ENCODE peak calls at places on chromosomes 2 and 18, in four cellular contexts. R, N, B and D are unnamed samples.

GRCh38 chr2:24304098-24304497 is 56.2 kb downstream of the ITSN2 start:
- DNase-seq in R (peak), N (no peak), B (no peak), D (peak)

GRCh38 chr18:79466591-79466990 is 70.9 kb downstream of the NFATC1 start:
- DNase-seq in R (no peak), N (no peak), B (no peak), D (no peak)

GRCh38 chr2:233251306-233252116 is at the start of gene ATG16L1:
- DNase-seq in R (peak), N (peak), B (peak), D (peak)

GRCh38 chr2:53202063-53202462 is 565.5 kb upstream of the CHAC2 start:
- DNase-seq in R (peak), N (no peak), B (peak), D (peak)

GRCh38 chr2:127024769-127025356 is 82.1 kb downstream of the BIN1 start:
- DNase-seq in R (no peak), N (peak), B (no peak), D (no peak)

GRCh38 chr2:74223941-74224770 is 25.7 kb downstream of the MTHFD2 start:
- DNase-seq in R (no peak), N (no peak), B (no peak), D (no peak)

GRCh38 chr2:224579411-224579810 is 5.8 kb downstream of the CUL3 start:
- DNase-seq in R (no peak), N (no peak), B (no peak), D (no peak)

GRCh38 chr2:25041307-25041927 is 459 bp upstream of the EFR3B start:
- DNase-seq in R (peak), N (peak), B (no peak), D (no peak)

GRCh38 chr2:96819876-96820511 is 3.9 kb downstream of the CNNM3 start:
- DNase-seq in R (no peak), N (no peak), B (no peak), D (no peak)

GRCh38 chr2:125959047-125959446 is 696.9 kb upstream of the GYPC start:
- DNase-seq in R (no peak), N (no peak), B (no peak), D (no peak)

GRCh38 chr18:48028081-48028480 is 97.6 kb upstream of the SMAD2 start:
- DNase-seq in R (no peak), N (no peak), B (no peak), D (no peak)

GRCh38 chr2:122643725-122644329 is 888.4 kb downstream of the TSN start:
- DNase-seq in R (peak), N (no peak), B (peak), D (peak)

GRCh38 chr2:186347472-186347871 is 138.6 kb upstream of the ZC3H15 start:
- DNase-seq in R (no peak), N (no peak), B (no peak), D (peak)